ENCODE peak calls at places on chromosomes 2 and 18, in eight cellular contexts. V, R, W, I, P, B, X and E are unnamed samples.
A peak's percentile ranks its signal among the peaks of the same experiment; 100 is the strongest.

GRCh38 chr18:31954349-31954748 is 11.4 kb upstream of the TRAPPC8 start:
- DNase-seq in X (no peak), I (no peak), B (no peak), W (no peak), P (no peak), R (no peak), V (no peak), E (no peak)

GRCh38 chr2:238506669-238507068 is 79.9 kb downstream of the ASB1 start:
- DNase-seq in V (no peak), R (no peak), I (no peak), B (no peak), W (no peak), P (no peak), X (no peak), E (no peak)

GRCh38 chr2:152573168-152573567 is 144.1 kb downstream of the PRPF40A start:
- DNase-seq in V (no peak), W (no peak), I (no peak), B (peak; percentile 32), X (peak; percentile 6), P (peak; percentile 88), R (peak; percentile 52), E (no peak)

GRCh38 chr2:27130396-27130795 is 4.0 kb downstream of the PREB start:
- DNase-seq in P (no peak), W (no peak), R (no peak), V (no peak), I (no peak), X (no peak), B (no peak), E (no peak)

GRCh38 chr18:63951302-63951705 is 2.2 kb downstream of the HMSD start:
- DNase-seq in X (no peak), W (no peak), B (no peak), I (no peak), V (no peak), P (peak; percentile 14), R (no peak), E (no peak)

GRCh38 chr2:32937602-32938450 is 8.9 kb upstream of the LTBP1 start:
- DNase-seq in I (no peak), B (peak; percentile 20), X (no peak), W (no peak), P (no peak), V (peak; percentile 56), R (no peak), E (no peak)

GRCh38 chr2:174166261-174166660 is 82.1 kb downstream of the OLA1 start:
- DNase-seq in R (no peak), W (no peak), V (no peak), X (no peak), B (no peak), I (no peak), P (no peak), E (no peak)

GRCh38 chr2:206442516-206442853 is 847 bp upstream of the ADAM23 start:
- DNase-seq in W (no peak), R (peak; percentile 13), B (no peak), V (no peak), I (no peak), X (no peak), P (no peak), E (no peak)

GRCh38 chr2:118913131-118913804 is 28.7 kb upstream of the MARCO start:
- DNase-seq in R (no peak), W (no peak), P (no peak), V (no peak), B (no peak), X (no peak), I (no peak), E (no peak)

GRCh38 chr18:48313803-48314202 is 95.4 kb downstream of the ZBTB7C start:
- DNase-seq in B (no peak), I (no peak), W (no peak), V (peak; percentile 59), R (no peak), P (no peak), X (no peak), E (no peak)

GRCh38 chr2:231918501-231919330 is 7.5 kb downstream of the NPPC start:
- DNase-seq in V (no peak), W (no peak), I (no peak), R (no peak), P (no peak), X (no peak), B (no peak), E (no peak)

GRCh38 chr2:214808481-214808931 is 977 bp downstream of the BARD1 start:
- DNase-seq in B (peak; percentile 28), P (peak; percentile 11), V (no peak), W (no peak), X (no peak), R (peak; percentile 11), I (no peak), E (no peak)

GRCh38 chr2:47265751-47266231 is 110.7 kb upstream of the STPG4 start:
- DNase-seq in B (no peak), I (no peak), X (no peak), P (no peak), R (no peak), W (no peak), V (no peak), E (no peak)

GRCh38 chr2:26054598-26055348 is 20.9 kb downstream of the RAB10 start:
- DNase-seq in W (no peak), V (no peak), X (no peak), B (peak; percentile 29), R (no peak), I (no peak), P (no peak), E (no peak)

GRCh38 chr2:170218456-170218855 is 40.5 kb downstream of the MYO3B start:
- DNase-seq in X (no peak), R (no peak), V (no peak), P (no peak), I (no peak), B (no peak), W (no peak), E (no peak)

GRCh38 chr2:226211439-226211838 is 588.2 kb downstream of the IRS1 start:
- DNase-seq in P (peak; percentile 20), B (peak; percentile 94), W (no peak), X (no peak), V (no peak), R (no peak), I (no peak), E (no peak)

GRCh38 chr2:233690444-233690843 is 2.2 kb upstream of the UGT1A6 start:
- DNase-seq in P (no peak), B (peak; percentile 40), W (no peak), X (no peak), V (no peak), I (no peak), R (no peak), E (no peak)

GRCh38 chr2:104501929-104502328 is 352.0 kb upstream of the POU3F3 start:
- DNase-seq in R (no peak), P (no peak), W (no peak), X (no peak), V (no peak), I (no peak), B (no peak), E (no peak)

GRCh38 chr2:19195681-19196080 is 162.7 kb downstream of the OSR1 start:
- DNase-seq in R (no peak), P (no peak), B (peak; percentile 24), W (no peak), X (no peak), I (no peak), V (no peak), E (no peak)

GRCh38 chr2:237388036-237388435 is 25.9 kb downstream of the COL6A3 start:
- DNase-seq in X (no peak), R (no peak), W (no peak), V (no peak), P (no peak), I (no peak), B (peak; percentile 22), E (no peak)

GRCh38 chr18:75293591-75293990 is 83.0 kb downstream of the TSHZ1 start:
- DNase-seq in R (no peak), B (no peak), P (peak; percentile 47), X (no peak), I (no peak), V (no peak), W (no peak), E (no peak)